ENCODE peak calls at places on chromosomes 7 and 10, in four cellular contexts. N is SK-N-SH, T is GM12892, F is GM12891. S is an unnamed sample.

GRCh38 chr7:117164578-117164977 is 158.3 kb downstream of the WNT2 start:
- DNase-seq in N (no peak), T (no peak), F (no peak), S (no peak)

GRCh38 chr10:44958196-44958896 is 1.3 kb upstream of the RASSF4 start:
- DNase-seq in N (no peak), T (no peak), F (no peak), S (no peak)

GRCh38 chr7:124992881-124993562 is 63.4 kb upstream of the POT1 start:
- DNase-seq in N (no peak), T (no peak), F (no peak), S (no peak)

GRCh38 chr10:63376560-63377304 is 89.0 kb downstream of the JMJD1C start:
- DNase-seq in N (no peak), T (no peak), F (no peak), S (no peak)

GRCh38 chr7:32583791-32584190 is 88.5 kb downstream of the AVL9 start:
- DNase-seq in N (no peak), T (no peak), F (no peak), S (no peak)

GRCh38 chr10:116665541-116666125 is 44.9 kb downstream of the PNLIPRP2 start:
- DNase-seq in N (no peak), T (no peak), F (no peak), S (peak; percentile 42)

GRCh38 chr7:4208086-4208485 is 474.0 kb upstream of the FOXK1 start:
- DNase-seq in N (peak; percentile 27), T (no peak), F (no peak), S (no peak)

GRCh38 chr7:19413444-19413965 is 268.3 kb upstream of the FERD3L start:
- DNase-seq in N (no peak), T (no peak), F (no peak), S (no peak)

GRCh38 chr10:129912161-129912917 is 51.7 kb downstream of the EBF3 start:
- DNase-seq in N (peak; percentile 84), T (no peak), F (no peak), S (no peak)

GRCh38 chr10:25678220-25678619 is 255.8 kb upstream of the MYO3A start:
- DNase-seq in N (no peak), T (no peak), F (no peak), S (no peak)

GRCh38 chr7:101299511-101300464 is 21.8 kb downstream of the IFT22 start:
- DNase-seq in N (peak; percentile 52), T (no peak), F (no peak), S (no peak)

GRCh38 chr10:106255111-106255510 is 909.4 kb downstream of the SORCS1 start:
- DNase-seq in N (no peak), T (no peak), F (no peak), S (no peak)

GRCh38 chr7:68043546-68043945 is 1046.9 kb downstream of the TYW1 start:
- DNase-seq in N (no peak), T (no peak), F (no peak), S (no peak)

GRCh38 chr10:31768467-31768866 is 160.2 kb downstream of the ARHGAP12 start:
- DNase-seq in N (no peak), T (no peak), F (no peak), S (no peak)

GRCh38 chr10:123972481-123973401 is 81.1 kb upstream of the CPXM2 start:
- DNase-seq in N (peak; percentile 74), T (no peak), F (no peak), S (peak; percentile 80)

GRCh38 chr7:29138588-29138987 is 7.7 kb downstream of the CPVL start:
- DNase-seq in N (no peak), T (no peak), F (no peak), S (no peak)

GRCh38 chr10:60425392-60426110 is 35.9 kb upstream of the ANK3 start:
- DNase-seq in N (no peak), T (no peak), F (no peak), S (no peak)

GRCh38 chr10:125192005-125192404 is 31.6 kb upstream of the CTBP2 start:
- DNase-seq in N (no peak), T (no peak), F (no peak), S (no peak)

GRCh38 chr7:50502947-50503346 is 52.8 kb upstream of the FIGNL1 start:
- DNase-seq in N (no peak), T (no peak), F (no peak), S (no peak)

GRCh38 chr7:91280604-91281003 is 16.4 kb downstream of the FZD1 start:
- DNase-seq in N (no peak), T (no peak), F (no peak), S (no peak)

GRCh38 chr7:143391462-143392404 is 10.6 kb downstream of the ZYX start:
- DNase-seq in N (no peak), T (no peak), F (no peak), S (no peak)

GRCh38 chr10:102782698-102783540 is 39.2 kb downstream of the WBP1L start:
- DNase-seq in N (no peak), T (no peak), F (no peak), S (no peak)

GRCh38 chr10:72009430-72010081 is 45.4 kb downstream of the CHST3 start:
- DNase-seq in N (peak; percentile 84), T (no peak), F (no peak), S (no peak)

GRCh38 chr7:24477807-24478655 is 95.2 kb upstream of the PALS2 start:
- DNase-seq in N (no peak), T (no peak), F (no peak), S (no peak)

GRCh38 chr7:44388089-44388970 is 62.9 kb upstream of the CAMK2B start:
- DNase-seq in N (no peak), T (no peak), F (no peak), S (no peak)

GRCh38 chr7:75639071-75639892 is 99.5 kb downstream of the HIP1 start:
- DNase-seq in N (peak; percentile 93), T (peak; percentile 50), F (no peak), S (no peak)

GRCh38 chr7:75858430-75858829 is 20.4 kb upstream of the RHBDD2 start:
- DNase-seq in N (no peak), T (no peak), F (no peak), S (no peak)

GRCh38 chr10:113126506-113127192 is 176.6 kb downstream of the TCF7L2 start:
- DNase-seq in N (peak; percentile 94), T (no peak), F (peak; percentile 27), S (peak; percentile 71)

GRCh38 chr10:121597504-121598241 is 571 bp downstream of the FGFR2 start:
- DNase-seq in N (peak; percentile 83), T (no peak), F (peak; percentile 35), S (no peak)

GRCh38 chr10:80924063-80924952 is 386.6 kb downstream of the SH2D4B start:
- DNase-seq in N (peak; percentile 15), T (no peak), F (no peak), S (peak; percentile 2)

GRCh38 chr10:77604941-77605351 is 32.7 kb downstream of the KCNMA1 start:
- DNase-seq in N (no peak), T (no peak), F (no peak), S (no peak)

GRCh38 chr10:28411136-28411460 is 108.2 kb upstream of the MPP7 start:
- DNase-seq in N (no peak), T (no peak), F (no peak), S (no peak)

DNA sequence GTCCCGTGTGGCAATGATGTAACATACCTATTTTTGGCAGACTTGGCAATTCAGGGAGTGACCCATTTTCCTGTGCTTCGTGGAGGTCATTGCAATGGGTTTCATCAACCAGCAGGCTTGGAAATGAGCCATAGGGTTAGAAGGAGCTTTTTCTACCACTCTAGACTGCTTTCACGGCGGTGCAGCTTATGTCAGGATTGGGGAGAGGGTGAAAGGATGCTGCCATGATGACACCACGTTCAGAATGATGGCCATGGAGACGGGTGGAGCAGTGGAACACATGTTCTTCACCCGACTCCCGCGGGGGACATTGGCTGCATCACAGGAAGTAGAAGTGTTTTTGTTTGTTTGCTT is 220.2 kb downstream of the EMX2 start:
- DNase-seq in N (no peak), T (no peak), F (no peak), S (no peak)
- TF ChIP-seq TAF1 in N (no peak), T (no peak), F (no peak), S (no peak)

GRCh38 chr7:92833766-92834605 is 2.4 kb downstream of the CDK6 start:
- DNase-seq in N (peak; percentile 82), T (peak; percentile 34), F (no peak), S (no peak)

GRCh38 chr7:92833024-92833765 is 3.2 kb downstream of the CDK6 start:
- DNase-seq in N (peak; percentile 90), T (peak; percentile 56), F (no peak), S (peak; percentile 95)

GRCh38 chr7:92835140-92835850 is 1.1 kb downstream of the CDK6 start:
- DNase-seq in N (peak; percentile 66), T (peak; percentile 39), F (peak; percentile 28), S (no peak)

GRCh38 chr7:92835851-92836488 is 403 bp downstream of the CDK6 start:
- DNase-seq in N (peak; percentile 49), T (peak; percentile 16), F (peak; percentile 9), S (peak; percentile 50)

DNA sequence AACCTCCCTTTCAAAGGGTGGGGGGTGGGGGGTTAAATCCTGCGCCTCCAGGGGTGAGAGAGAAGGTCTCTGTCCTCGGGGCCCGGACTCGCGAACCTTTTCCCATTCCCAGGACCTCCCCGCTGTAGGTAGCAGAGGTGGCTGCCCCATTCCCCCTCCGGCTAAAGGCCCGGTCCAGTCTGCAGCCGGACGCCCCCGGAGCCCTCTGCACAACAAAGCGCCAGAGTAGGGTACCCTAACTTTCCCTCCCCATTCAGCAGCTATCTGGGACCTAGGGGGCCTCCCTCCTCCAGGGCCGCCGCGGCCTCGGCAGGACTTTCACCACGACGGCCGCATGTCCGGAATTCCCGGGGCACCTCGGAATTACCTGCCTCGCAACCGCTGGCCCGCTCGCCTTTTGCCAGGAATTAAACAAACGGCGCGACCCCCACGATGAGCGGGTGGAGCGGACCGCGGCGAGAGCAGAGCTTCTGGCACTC is 1.7 kb downstream of the CDK6 start:
- DNase-seq in N (peak; percentile 62), T (no peak), F (no peak), S (no peak)
- TF ChIP-seq TAF1 in N (no peak), T (no peak), F (no peak), S (no peak)

GRCh38 chr7:130493275-130493868 is 1.5 kb downstream of the MEST start:
- DNase-seq in N (peak; percentile 21), T (no peak), F (no peak), S (no peak)

GRCh38 chr7:130490888-130491771 is 755 bp upstream of the MEST start:
- DNase-seq in N (peak; percentile 87), T (no peak), F (no peak), S (peak; percentile 86)

GRCh38 chr7:130490287-130490686 is 1.6 kb upstream of the MEST start:
- DNase-seq in N (no peak), T (no peak), F (no peak), S (peak; percentile 54)

GRCh38 chr7:130492519-130493274 is 812 bp downstream of the MEST start:
- DNase-seq in N (peak; percentile 23), T (no peak), F (no peak), S (no peak)

GRCh38 chr7:130491841-130492518 is at the start of gene MEST:
- DNase-seq in N (peak; percentile 80), T (no peak), F (no peak), S (peak; percentile 59)
- TF ChIP-seq TAF1 in N (no peak), T (no peak), F (no peak), S (no peak)

DNA sequence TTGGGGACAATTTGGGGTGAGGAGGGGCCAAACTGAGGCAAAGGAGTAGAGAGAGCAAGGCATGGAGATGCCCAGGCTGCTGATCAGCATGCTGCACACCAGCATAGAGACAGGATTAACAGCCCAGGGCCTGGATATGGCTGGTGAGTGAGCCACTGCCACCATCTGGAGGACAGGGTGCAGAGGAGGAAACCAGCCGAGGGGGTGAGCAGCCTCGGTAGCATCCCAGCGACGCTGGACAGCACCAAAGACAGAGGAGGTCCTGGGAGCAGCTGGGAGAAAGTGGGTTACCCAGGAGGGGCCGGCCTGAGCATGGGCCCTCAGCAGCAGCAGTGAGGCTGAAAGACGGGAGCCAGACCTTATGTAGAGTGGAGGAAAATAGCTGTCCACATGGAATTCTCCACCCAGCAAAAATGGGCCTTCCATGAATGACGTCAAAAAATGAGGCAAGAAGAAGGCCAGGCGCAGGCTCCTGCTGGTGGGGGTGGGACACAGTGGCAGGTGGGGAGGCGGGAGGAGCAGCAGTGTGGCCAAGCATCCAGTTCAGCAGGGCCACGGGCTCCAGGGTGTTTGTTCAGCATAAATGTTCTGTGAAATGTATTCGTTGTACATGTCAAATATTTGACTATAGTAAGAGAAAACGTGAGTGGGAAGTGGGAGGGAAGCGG is 16.7 kb downstream of the RET start:
- DNase-seq in N (peak; percentile 84), T (no peak), F (no peak), S (no peak)
- TF ChIP-seq TAF1 in N (no peak), T (no peak), F (no peak), S (no peak)

S was measured in H1.